ENCODE peak calls at places on chromosomes 12 and 14, in ten cellular contexts. G is retinal pigment epithelial cell, N is tibial nerve, V is K562, I is fibroblast of pulmonary artery, P is AG04450, R is fibroblast of lung, H is osteoblast, X is esophagus squamous epithelium, Z is GM23338. L is an unnamed sample.

GRCh38 chr14:78367355-78367754 is 197.2 kb downstream of the NRXN3 start:
- DNase-seq in G (no peak), N (no peak), V (no peak), I (no peak), P (no peak), R (no peak), H (no peak), X (no peak), Z (no peak), L (no peak)

GRCh38 chr12:75177997-75178396 is 31.6 kb downstream of the KCNC2 start:
- DNase-seq in G (peak), N (no peak), V (no peak), I (peak), P (peak), R (peak), H (peak), X (no peak), Z (no peak), L (peak)

GRCh38 chr12:9751204-9752144 is 9.2 kb downstream of the CD69 start:
- DNase-seq in G (no peak), N (no peak), V (peak), I (peak), P (no peak), R (peak), H (no peak), X (no peak), Z (peak), L (peak)

GRCh38 chr12:81329088-81329487 is 251.2 kb downstream of the ACSS3 start:
- DNase-seq in G (no peak), N (no peak), V (no peak), I (peak), P (no peak), R (peak), H (no peak), X (no peak), Z (peak), L (peak)

GRCh38 chr12:40693503-40693863 is 1.2 kb downstream of the CNTN1 start:
- DNase-seq in G (no peak), N (peak), V (no peak), I (no peak), P (no peak), R (no peak), H (no peak), X (no peak), Z (peak), L (no peak)

GRCh38 chr12:91103101-91103500 is 8.2 kb downstream of the LUM start:
- DNase-seq in G (no peak), N (no peak), V (no peak), I (no peak), P (no peak), R (peak), H (no peak), X (no peak), Z (no peak), L (no peak)

GRCh38 chr12:111505601-111506036 is 93.5 kb downstream of the ATXN2 start:
- DNase-seq in G (no peak), N (no peak), V (peak), I (no peak), P (no peak), R (peak), H (no peak), X (no peak), Z (no peak), L (no peak)

GRCh38 chr14:73477618-73478266 is 13.0 kb upstream of the RIOX1 start:
- DNase-seq in G (peak), N (peak), V (no peak), I (peak), P (no peak), R (peak), H (peak), X (no peak), Z (no peak), L (peak)

GRCh38 chr12:50925342-50925651 is 27.0 kb upstream of the HIGD1C start:
- DNase-seq in G (no peak), N (no peak), V (peak), I (no peak), P (no peak), R (no peak), H (no peak), X (no peak), Z (peak), L (peak)

GRCh38 chr12:38850463-38850862 is 54.9 kb downstream of the CPNE8 start:
- DNase-seq in G (no peak), N (no peak), V (no peak), I (peak), P (no peak), R (peak), H (no peak), X (no peak), Z (no peak), L (no peak)

GRCh38 chr12:614727-615060 is 48.6 kb downstream of the NINJ2 start:
- DNase-seq in G (no peak), N (no peak), V (no peak), I (no peak), P (no peak), R (no peak), H (no peak), X (no peak), Z (no peak), L (no peak)

GRCh38 chr14:81269100-81269978 is 48.6 kb upstream of the GTF2A1 start:
- DNase-seq in G (peak), N (peak), V (peak), I (peak), P (peak), R (peak), H (peak), X (no peak), Z (peak), L (peak)

GRCh38 chr12:20364501-20364900 is 3.8 kb upstream of the PDE3A start:
- DNase-seq in G (no peak), N (no peak), V (no peak), I (no peak), P (no peak), R (no peak), H (no peak), X (no peak), Z (no peak), L (no peak)

GRCh38 chr12:132399092-132400010 is 70.0 kb upstream of the GALNT9 start:
- DNase-seq in G (no peak), N (no peak), V (no peak), I (no peak), P (no peak), R (no peak), H (no peak), X (no peak), Z (no peak), L (no peak)

GRCh38 chr12:123801573-123802178 is 39.6 kb downstream of the DNAH10 start:
- DNase-seq in G (no peak), N (no peak), V (peak), I (peak), P (peak), R (peak), H (peak), X (no peak), Z (peak), L (peak)

DNA sequence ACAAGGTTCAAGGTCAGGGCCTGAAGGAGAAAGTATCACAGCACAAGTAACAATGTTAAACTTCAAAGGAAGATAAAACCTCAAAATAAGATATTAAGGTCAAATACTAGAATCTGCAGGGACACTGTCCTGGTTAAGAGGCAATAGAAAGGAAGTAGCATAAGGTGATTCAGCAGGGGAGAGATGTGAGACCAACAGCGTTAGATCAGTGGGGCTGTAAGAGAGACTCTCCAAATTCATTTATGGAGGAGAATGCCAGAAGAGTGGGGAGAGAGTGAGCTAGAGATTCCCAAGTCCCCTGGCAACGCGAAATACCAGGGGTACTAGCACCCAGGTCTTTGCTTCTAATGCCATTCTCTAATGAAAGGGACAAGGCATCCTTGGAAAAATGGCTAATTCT is 610.9 kb downstream of the DIO2 start:
- DNase-seq in G (no peak), N (no peak), V (no peak), I (no peak), P (no peak), R (no peak), H (no peak), X (no peak), Z (no peak), L (no peak)
- H3K4me3 ChIP-seq in G (no peak), N (no peak), V (no peak), I (no peak), P (no peak), R (no peak), H (no peak), X (no peak), Z (no peak), L (no peak)

DNA sequence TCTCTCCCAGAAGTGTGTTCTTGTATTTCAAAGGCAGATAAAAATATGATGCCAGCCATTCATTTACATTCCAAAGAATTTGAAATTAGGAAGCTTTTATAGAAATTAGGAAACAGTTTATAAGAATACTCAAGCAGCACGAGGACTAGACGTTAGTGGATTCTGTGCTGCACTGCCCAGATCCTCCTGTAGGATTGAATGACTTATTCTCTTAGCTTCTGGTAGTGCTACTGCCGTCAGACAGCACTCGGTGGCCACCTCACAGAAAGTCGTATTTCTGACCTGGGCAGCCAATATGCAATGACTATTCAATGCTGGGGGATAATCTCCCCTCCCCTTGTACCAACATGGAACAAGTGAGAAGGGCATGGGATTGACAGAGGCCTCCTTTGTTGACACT is 326.4 kb downstream of the RPL10L start:
- DNase-seq in G (no peak), N (no peak), V (no peak), I (no peak), P (no peak), R (no peak), H (no peak), X (no peak), Z (peak), L (no peak)
- TF ChIP-seq CTCF in G (no peak), N (no peak), V (no peak), I (no peak), P (no peak), R (no peak), H (no peak), X (no peak), Z (no peak), L (no peak)

GRCh38 chr14:77043177-77043983 is 14.9 kb upstream of the IRF2BPL start:
- DNase-seq in G (no peak), N (peak), V (peak), I (peak), P (no peak), R (peak), H (peak), X (no peak), Z (no peak), L (peak)

GRCh38 chr14:77045570-77045890 is 17.0 kb upstream of the IRF2BPL start:
- DNase-seq in G (no peak), N (no peak), V (no peak), I (no peak), P (no peak), R (no peak), H (peak), X (no peak), Z (no peak), L (no peak)

GRCh38 chr14:77043984-77044485 is 15.5 kb upstream of the IRF2BPL start:
- DNase-seq in G (no peak), N (no peak), V (peak), I (no peak), P (no peak), R (no peak), H (peak), X (no peak), Z (no peak), L (no peak)

GRCh38 chr14:77046706-77047105 is 18.2 kb upstream of the IRF2BPL start:
- DNase-seq in G (no peak), N (no peak), V (no peak), I (no peak), P (no peak), R (no peak), H (no peak), X (no peak), Z (no peak), L (no peak)

DNA sequence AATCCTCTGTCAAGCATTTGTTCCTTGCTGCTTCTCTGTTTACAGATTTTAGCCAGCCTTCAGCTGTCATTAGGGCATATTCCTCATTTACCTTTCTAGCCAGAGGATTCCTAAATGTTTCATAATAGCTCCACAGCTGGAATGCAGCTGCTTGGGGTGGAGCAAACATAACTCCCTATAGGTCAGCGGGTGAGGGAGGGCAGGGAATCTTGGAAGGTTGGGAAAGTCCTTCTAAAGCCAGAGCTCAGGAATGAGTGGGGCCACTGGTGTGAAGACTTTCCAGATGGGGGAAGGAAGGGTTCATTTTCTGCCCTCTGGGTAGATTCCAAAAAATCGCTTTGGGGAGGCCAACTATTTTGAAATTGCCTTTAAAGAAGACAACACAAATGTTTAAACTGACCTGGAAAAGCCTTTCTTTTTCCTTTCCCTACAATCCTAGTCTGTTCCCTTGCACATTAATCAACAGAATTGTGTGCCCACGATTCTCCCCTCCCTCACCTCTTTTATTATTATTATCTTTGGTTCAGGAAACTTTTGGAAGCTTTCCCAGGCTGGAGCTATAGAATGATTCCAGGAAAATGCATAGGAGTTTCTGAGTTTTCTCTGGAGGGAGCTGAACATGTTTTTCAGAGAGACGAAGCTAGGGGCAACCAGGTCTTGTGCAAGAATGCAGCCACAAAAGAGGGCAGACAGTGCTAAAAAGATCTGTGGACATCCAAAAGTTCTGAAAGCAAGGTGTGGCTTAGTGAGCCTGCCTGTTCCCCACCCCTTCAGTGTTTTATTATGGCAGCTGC is 16.5 kb upstream of the IRF2BPL start:
- DNase-seq in G (no peak), N (peak), V (no peak), I (peak), P (no peak), R (no peak), H (peak), X (no peak), Z (peak), L (no peak)
- H3K4me3 ChIP-seq in G (no peak), N (no peak), V (no peak), I (no peak), P (no peak), R (no peak), H (no peak), X (peak), Z (no peak), L (no peak)

GRCh38 chr12:65759735-65760134 is 64.5 kb upstream of the HMGA2 start:
- DNase-seq in G (no peak), N (no peak), V (no peak), I (no peak), P (no peak), R (no peak), H (no peak), X (no peak), Z (no peak), L (no peak)

GRCh38 chr12:65769880-65770279 is 54.4 kb upstream of the HMGA2 start:
- DNase-seq in G (no peak), N (no peak), V (no peak), I (no peak), P (no peak), R (no peak), H (no peak), X (no peak), Z (no peak), L (no peak)

GRCh38 chr12:65765436-65765813 is 58.9 kb upstream of the HMGA2 start:
- DNase-seq in G (peak), N (no peak), V (no peak), I (peak), P (no peak), R (peak), H (peak), X (no peak), Z (no peak), L (no peak)

GRCh38 chr12:65761301-65761700 is 63.0 kb upstream of the HMGA2 start:
- DNase-seq in G (no peak), N (no peak), V (no peak), I (no peak), P (no peak), R (no peak), H (no peak), X (no peak), Z (peak), L (no peak)

DNA sequence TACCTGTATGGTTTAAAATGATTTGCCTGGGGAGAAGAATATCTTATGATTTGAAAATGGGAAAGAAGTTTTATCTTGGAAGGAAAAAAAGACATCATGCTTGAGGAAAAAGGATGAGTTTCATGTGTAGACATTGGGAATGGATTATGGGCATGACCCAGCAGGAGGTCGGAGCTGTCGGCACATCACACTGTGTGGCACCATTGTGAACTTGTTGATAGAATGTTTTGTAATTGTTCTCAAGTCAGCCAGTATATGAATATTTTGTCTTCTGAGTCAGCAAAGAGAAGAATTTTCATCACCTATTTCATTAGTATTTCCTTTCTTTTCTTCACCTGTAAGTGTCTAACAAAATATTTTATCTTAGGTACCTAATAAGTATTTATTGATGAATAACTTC is 60.0 kb upstream of the HMGA2 start:
- DNase-seq in G (no peak), N (no peak), V (no peak), I (no peak), P (no peak), R (no peak), H (no peak), X (no peak), Z (no peak), L (no peak)
- TF ChIP-seq CTCF in G (no peak), N (no peak), V (no peak), I (no peak), P (no peak), R (no peak), H (no peak), X (no peak), Z (no peak), L (no peak)